ENCODE peak calls at places on chromosomes 4 and X, in eight cellular contexts. R is effector CD4-positive, alpha-beta T cell; X is HCEC 1CT; O is NCI-H748 treated with DMSO at 0.1 percent for 48 hours; N is memory B cell; A is NCI-H2081; H is foreskin fibroblast; Q is frontal cortex. K is an unnamed sample.

GRCh38 chrX:80812176-80812575 is 2.5 kb upstream of the BRWD3 start:
- DNase-seq in N (peak), A (no peak), O (no peak), R (peak), X (peak), Q (no peak), H (peak), K (peak)

GRCh38 chr4:19010766-19011165 is 989.2 kb upstream of the LCORL start:
- DNase-seq in A (no peak), N (no peak), H (no peak), O (no peak), X (no peak), R (no peak), Q (no peak), K (no peak)

GRCh38 chr4:77052352-77052751 is 23.4 kb downstream of the CCNI start:
- DNase-seq in Q (no peak), X (peak), O (peak), H (peak), A (peak), N (peak), R (peak), K (peak)

GRCh38 chr4:92334716-92335350 is 31.1 kb downstream of the GRID2 start:
- DNase-seq in X (no peak), R (no peak), A (no peak), H (peak), N (no peak), Q (no peak), O (no peak), K (no peak)

GRCh38 chr4:1644906-1645657 is 39.0 kb downstream of the FAM53A start:
- DNase-seq in Q (peak), R (no peak), N (no peak), O (no peak), X (no peak), H (peak), A (no peak), K (no peak)

GRCh38 chrX:115949900-115950822 is 220.4 kb upstream of the AGTR2 start:
- DNase-seq in O (no peak), N (no peak), R (no peak), Q (peak), A (peak), X (no peak), H (no peak), K (no peak)

GRCh38 chrX:78104447-78105176 is 564 bp downstream of the PGK1 start:
- DNase-seq in N (peak), O (peak), R (peak), H (peak), A (peak), X (peak), Q (no peak), K (peak)

GRCh38 chr4:40264497-40264896 is 67.7 kb downstream of the RHOH start:
- DNase-seq in A (no peak), N (no peak), H (peak), X (peak), R (no peak), O (no peak), Q (no peak), K (no peak)

GRCh38 chr4:78022517-78022916 is 34.6 kb upstream of the FRAS1 start:
- DNase-seq in A (peak), H (no peak), O (no peak), X (no peak), N (no peak), Q (no peak), R (no peak), K (no peak)

GRCh38 chr4:109185548-109185947 is 116.9 kb downstream of the COL25A1 start:
- DNase-seq in Q (no peak), O (no peak), H (no peak), R (no peak), X (no peak), N (no peak), A (no peak), K (no peak)

GRCh38 chr4:150033937-150034336 is 44.3 kb upstream of the DCLK2 start:
- DNase-seq in N (no peak), Q (no peak), H (peak), A (peak), X (no peak), O (no peak), R (no peak), K (no peak)

GRCh38 chrX:21974011-21974385 is 33.5 kb downstream of the SMS start:
- DNase-seq in O (no peak), A (no peak), H (no peak), R (no peak), N (no peak), X (no peak), Q (no peak), K (peak)

GRCh38 chrX:38375888-38376287 is 23.5 kb downstream of the OTC start:
- DNase-seq in H (peak), N (no peak), A (no peak), X (peak), O (peak), Q (no peak), R (no peak), K (no peak)

GRCh38 chr4:136687118-136687517 is 845.2 kb downstream of the PCDH18 start:
- DNase-seq in X (no peak), N (no peak), H (no peak), Q (no peak), O (no peak), A (no peak), R (no peak), K (no peak)

GRCh38 chr4:123444298-123444731 is 47.7 kb downstream of the SPRY1 start:
- DNase-seq in Q (no peak), O (no peak), H (peak), A (no peak), X (peak), R (no peak), N (peak), K (peak)

GRCh38 chrX:117996918-117997480 is 119.6 kb downstream of the KLHL13 start:
- DNase-seq in X (no peak), H (peak), N (no peak), A (peak), R (no peak), Q (no peak), O (no peak), K (no peak)

GRCh38 chrX:13778916-13779315 is 38.0 kb downstream of the GPM6B start:
- DNase-seq in Q (no peak), R (no peak), X (peak), N (no peak), O (no peak), A (no peak), H (peak), K (no peak)

GRCh38 chr4:110793381-110793801 is 170.5 kb upstream of the PITX2 start:
- DNase-seq in H (peak), R (no peak), O (no peak), N (no peak), X (no peak), Q (no peak), A (no peak), K (no peak)

GRCh38 chrX:107700802-107701201 is 72.5 kb downstream of the PRPS1 start:
- DNase-seq in Q (no peak), N (no peak), O (no peak), R (no peak), X (no peak), H (no peak), A (no peak), K (no peak)

GRCh38 chr4:139207873-139208403 is 30.9 kb upstream of the ELF2 start:
- DNase-seq in A (no peak), R (no peak), O (no peak), H (peak), X (no peak), Q (no peak), N (no peak), K (no peak)

GRCh38 chr4:158808399-158808798 is 39.6 kb downstream of the FNIP2 start:
- DNase-seq in O (no peak), Q (no peak), H (no peak), N (no peak), X (no peak), A (no peak), R (no peak), K (no peak)

GRCh38 chr4:46999584-46999983 is 6.2 kb upstream of the GABRA4 start:
- DNase-seq in Q (no peak), H (peak), X (peak), A (no peak), N (no peak), O (no peak), R (no peak), K (no peak)

GRCh38 chr4:3286335-3287175 is 6.3 kb upstream of the RGS12 start:
- DNase-seq in R (no peak), N (peak), O (no peak), Q (no peak), A (no peak), X (no peak), H (no peak), K (no peak)

GRCh38 chr4:186037692-186038658 is 31.0 kb upstream of the TLR3 start:
- DNase-seq in Q (peak), A (peak), R (no peak), H (peak), N (peak), X (peak), O (peak), K (peak)

GRCh38 chr4:119861731-119862130 is 204.9 kb downstream of the MAD2L1 start:
- DNase-seq in N (no peak), O (no peak), H (no peak), X (no peak), A (peak), R (no peak), Q (no peak), K (no peak)